ENCODE peak calls at places on chromosomes 2 and 18, in seven cellular contexts. U is upper lobe of left lung; B is T-cell; J is adrenal gland; E is pancreas; N is activated gamma-delta T cell treated with Interleukin-2 at 50 U/mL for 16 hours; K is stimulated activated CD8-positive, alpha-beta memory T cell treated with anti-CD3 and anti-CD28 coated beads, Interleukin-15, amount 100 ng/mL, for 24 hours. D is an unnamed sample.

GRCh38 chr18:79690071-79690470 is 10.5 kb downstream of the CTDP1 start:
- DNase-seq in U (no peak), B (no peak), J (no peak), E (no peak), N (no peak), K (no peak), D (no peak)

GRCh38 chr18:72878561-72878960 is 10.8 kb upstream of the NETO1 start:
- DNase-seq in U (no peak), B (no peak), J (no peak), E (no peak), N (no peak), K (no peak), D (no peak)

GRCh38 chr18:24398515-24398914 is 891 bp upstream of the OSBPL1A start:
- DNase-seq in U (no peak), B (no peak), J (no peak), E (no peak), N (no peak), K (no peak), D (no peak)

GRCh38 chr18:25229080-25229479 is 122.9 kb downstream of the ZNF521 start:
- DNase-seq in U (no peak), B (no peak), J (peak), E (no peak), N (no peak), K (no peak), D (no peak)

GRCh38 chr2:231182500-231182899 is 15.9 kb upstream of the ARMC9 start:
- DNase-seq in U (no peak), B (no peak), J (peak), E (no peak), N (no peak), K (no peak), D (peak)

GRCh38 chr2:220469201-220469600 is 841.8 kb downstream of the SLC4A3 start:
- DNase-seq in U (no peak), B (no peak), J (no peak), E (no peak), N (no peak), K (no peak), D (no peak)

GRCh38 chr2:160472839-160473251 is 20.8 kb downstream of the RBMS1 start:
- DNase-seq in U (no peak), B (no peak), J (no peak), E (no peak), N (no peak), K (no peak), D (no peak)

GRCh38 chr2:240429872-240430491 is 5.5 kb upstream of the GPC1 start:
- DNase-seq in U (peak), B (no peak), J (peak), E (peak), N (peak), K (no peak), D (peak)

GRCh38 chr2:31440764-31441163 is 26.2 kb upstream of the XDH start:
- DNase-seq in U (no peak), B (no peak), J (no peak), E (no peak), N (no peak), K (no peak), D (no peak)

GRCh38 chr2:231922945-231923344 is 3.3 kb downstream of the NPPC start:
- DNase-seq in U (no peak), B (no peak), J (no peak), E (no peak), N (no peak), K (no peak), D (no peak)

D was measured in suprapubic skin.